ENCODE peak calls at places on chromosomes 4 and X, in four cellular contexts. G, V, F and Y are unnamed samples.
A peak's percentile ranks its signal among the peaks of the same experiment; 100 is the strongest.

GRCh38 chrX:153374426-153374825 is 26.7 kb downstream of the PNMA6E start:
- DNase-seq in G (no peak), V (no peak), F (no peak), Y (no peak)

GRCh38 chrX:102832661-102833060 is 104.4 kb upstream of the RAB40AL start:
- DNase-seq in G (no peak), V (no peak), F (peak; percentile 33), Y (peak; percentile 38)

GRCh38 chr4:77618383-77619241 is 13.0 kb downstream of the CXCL13 start:
- DNase-seq in G (peak; percentile 69), V (no peak), F (peak; percentile 5), Y (peak; percentile 27)

GRCh38 chrX:287670-288069 is 6.5 kb downstream of the PLCXD1 start:
- DNase-seq in G (no peak), V (no peak), F (no peak), Y (no peak)

GRCh38 chrX:123818243-123818642 is 41.6 kb upstream of the XIAP start:
- DNase-seq in G (no peak), V (no peak), F (peak; percentile 21), Y (no peak)

GRCh38 chr4:2071912-2072867 is 13.1 kb downstream of the NAT8L start:
- DNase-seq in G (no peak), V (no peak), F (no peak), Y (no peak)

GRCh38 chr4:84319124-84319523 is 180.0 kb downstream of the NKX6-1 start:
- DNase-seq in G (peak; percentile 46), V (no peak), F (no peak), Y (peak; percentile 3)

GRCh38 chrX:49309401-49309981 is 6.0 kb downstream of the GAGE10 start:
- DNase-seq in G (no peak), V (no peak), F (no peak), Y (no peak)

GRCh38 chr4:25787891-25788331 is 74.9 kb downstream of the SEL1L3 start:
- DNase-seq in G (peak; percentile 35), V (no peak), F (no peak), Y (no peak)

GRCh38 chr4:16967722-16968121 is 69.3 kb upstream of the LDB2 start:
- DNase-seq in G (no peak), V (peak; percentile 37), F (no peak), Y (peak; percentile 44)

GRCh38 chr4:158666892-158667291 is 4.8 kb downstream of the C4orf46 start:
- DNase-seq in G (no peak), V (no peak), F (no peak), Y (no peak)

GRCh38 chr4:154744341-154744948 is 645 bp downstream of the LRAT start:
- DNase-seq in G (no peak), V (no peak), F (no peak), Y (no peak)

GRCh38 chr4:54322817-54323417 is 93.8 kb downstream of the PDGFRA start:
- DNase-seq in G (peak; percentile 64), V (peak; percentile 26), F (peak; percentile 3), Y (peak; percentile 10)

GRCh38 chr4:108620933-108621905 is 843 bp downstream of the RPL34 start:
- DNase-seq in G (no peak), V (no peak), F (no peak), Y (no peak)

GRCh38 chr4:101961144-101961543 is 170.6 kb downstream of the BANK1 start:
- DNase-seq in G (no peak), V (no peak), F (no peak), Y (no peak)

GRCh38 chrX:82127228-82128123 is 925.6 kb downstream of the SH3BGRL start:
- DNase-seq in G (no peak), V (no peak), F (no peak), Y (no peak)

GRCh38 chr4:78584863-78585576 is 33.5 kb downstream of the ANXA3 start:
- DNase-seq in G (no peak), V (no peak), F (no peak), Y (no peak)

GRCh38 chrX:101478366-101478765 is 6.9 kb upstream of the ARMCX4 start:
- DNase-seq in G (no peak), V (no peak), F (no peak), Y (no peak)

GRCh38 chr4:152535236-152535902 is 523 bp downstream of the FBXW7 start:
- DNase-seq in G (no peak), V (no peak), F (no peak), Y (no peak)

GRCh38 chr4:73725499-73725898 is 14.9 kb upstream of the CXCL8 start:
- DNase-seq in G (no peak), V (no peak), F (no peak), Y (no peak)

GRCh38 chr4:169254546-169254983 is 16.2 kb downstream of the SH3RF1 start:
- DNase-seq in G (peak; percentile 53), V (no peak), F (no peak), Y (peak; percentile 53)

GRCh38 chrX:21873063-21873785 is 17.4 kb downstream of the YY2 start:
- DNase-seq in G (no peak), V (no peak), F (no peak), Y (no peak)

GRCh38 chr4:5874811-5875465 is 17.9 kb downstream of the CRMP1 start:
- DNase-seq in G (no peak), V (no peak), F (peak; percentile 2), Y (no peak)

GRCh38 chr4:21628916-21629315 is 319.7 kb downstream of the KCNIP4 start:
- DNase-seq in G (no peak), V (no peak), F (no peak), Y (no peak)

GRCh38 chr4:17232575-17233253 is 279.2 kb downstream of the QDPR start:
- DNase-seq in G (no peak), V (peak; percentile 21), F (peak; percentile 52), Y (peak; percentile 35)

GRCh38 chr4:43282534-43282933 is 390.0 kb downstream of the GRXCR1 start:
- DNase-seq in G (no peak), V (no peak), F (no peak), Y (no peak)

GRCh38 chrX:68720851-68721250 is 73.4 kb downstream of the STARD8 start:
- DNase-seq in G (no peak), V (no peak), F (no peak), Y (no peak)

GRCh38 chrX:68721546-68721945 is 74.1 kb downstream of the STARD8 start:
- DNase-seq in G (no peak), V (no peak), F (no peak), Y (no peak)

GRCh38 chrX:68718443-68718820 is 71.0 kb downstream of the STARD8 start:
- DNase-seq in G (no peak), V (no peak), F (no peak), Y (no peak)

GRCh38 chrX:68719181-68719903 is 71.9 kb downstream of the STARD8 start:
- DNase-seq in G (no peak), V (no peak), F (no peak), Y (no peak)

GRCh38 chrX:68719904-68720614 is 72.6 kb downstream of the STARD8 start:
- DNase-seq in G (no peak), V (no peak), F (no peak), Y (no peak)
- TF ChIP-seq CTCF in G (no peak), V (peak; percentile 27), F (peak; percentile 23), Y (peak; percentile 41)

GRCh38 chr4:20421586-20421985 is 169.9 kb downstream of the SLIT2 start:
- DNase-seq in G (no peak), V (no peak), F (peak; percentile 26), Y (no peak)

GRCh38 chr4:20420916-20421315 is 169.2 kb downstream of the SLIT2 start:
- DNase-seq in G (no peak), V (no peak), F (no peak), Y (no peak)

GRCh38 chr4:20422398-20422797 is 170.7 kb downstream of the SLIT2 start:
- DNase-seq in G (peak; percentile 39), V (no peak), F (no peak), Y (no peak)

GRCh38 chr4:20416800-20417199 is 165.1 kb downstream of the SLIT2 start:
- DNase-seq in G (no peak), V (no peak), F (no peak), Y (no peak)

DNA sequence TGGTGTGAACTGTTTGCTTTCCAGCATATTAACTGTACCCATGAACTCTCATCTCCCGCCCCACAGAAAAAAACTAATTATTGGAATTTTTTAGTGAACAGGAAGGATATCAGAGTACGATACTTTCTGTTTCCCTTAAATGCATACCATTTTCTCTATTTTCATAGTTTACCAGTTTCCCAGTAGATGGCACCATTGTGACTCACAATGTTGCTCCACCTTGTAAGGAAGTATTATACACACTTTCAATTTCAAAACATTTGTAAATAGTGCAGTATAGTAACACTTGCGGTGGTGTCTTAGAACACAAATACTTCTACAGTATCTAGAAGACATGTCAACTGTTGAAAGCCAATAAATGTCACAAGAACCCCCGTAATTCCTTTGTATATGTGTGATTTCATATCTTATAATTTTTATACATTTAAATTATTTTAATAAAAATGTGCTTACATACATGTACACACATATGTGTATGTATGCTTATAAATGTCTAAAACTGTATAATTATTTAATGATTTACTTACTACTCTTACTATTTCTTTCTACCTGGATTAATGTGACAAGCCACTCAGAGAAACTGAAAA is 167.3 kb downstream of the SLIT2 start:
- DNase-seq in G (no peak), V (no peak), F (peak; percentile 41), Y (peak; percentile 57)
- H3K4me3 ChIP-seq in G (no peak overlapping the region), V (no peak overlapping the region), F (peak overlapping the region; percentile 29), Y (no peak overlapping the region)

GRCh38 chrX:45164995-45165394 is 35.7 kb downstream of the DIPK2B start:
- DNase-seq in G (no peak), V (no peak), F (no peak), Y (no peak)
- TF ChIP-seq CTCF in G (no peak), V (no peak), F (no peak), Y (no peak)

GRCh38 chrX:86149089-86149488 is 838 bp downstream of the DACH2 start:
- DNase-seq in G (no peak), V (no peak), F (no peak), Y (no peak)
- H3K4me3 ChIP-seq in G (no peak overlapping the region), V (no peak overlapping the region), F (peak overlapping the region; percentile 57), Y (no peak overlapping the region)

DNA sequence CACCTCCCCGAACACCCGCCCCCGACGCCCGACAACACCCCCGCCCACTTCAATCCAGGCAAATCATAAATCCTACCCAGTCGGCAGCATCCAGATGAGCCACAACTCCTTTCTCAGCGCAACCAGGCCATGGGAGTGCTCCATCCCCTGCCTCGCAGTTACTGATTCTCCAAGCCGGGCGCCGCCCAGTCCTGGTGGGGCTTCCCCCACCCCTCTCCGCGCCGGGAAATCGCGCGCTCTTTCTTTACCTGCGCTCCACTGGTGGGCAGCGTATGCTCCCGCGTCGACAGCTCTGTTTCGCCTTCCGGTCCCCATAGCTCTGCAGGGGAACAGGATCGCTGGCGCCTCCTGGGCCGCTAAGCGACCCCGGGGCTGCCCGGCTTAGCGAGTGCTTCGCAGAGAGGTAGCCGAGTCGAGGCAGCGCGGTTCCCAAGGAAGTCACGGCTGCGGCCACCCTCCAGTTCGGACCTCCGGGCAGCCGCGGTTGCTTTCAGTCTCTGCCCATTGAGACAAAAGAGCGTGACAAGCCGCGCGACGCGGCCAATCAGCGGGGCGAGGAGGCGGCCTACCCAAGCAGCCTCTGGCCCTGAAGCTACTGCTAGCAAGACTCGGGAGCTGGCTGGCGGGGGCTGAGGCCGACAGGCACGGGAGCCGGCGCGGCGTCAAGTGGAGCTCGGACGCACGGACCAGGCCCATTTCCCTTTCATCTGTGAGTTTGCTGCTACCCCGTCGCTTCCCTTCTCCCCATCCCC is 43.7 kb upstream of the TMSB15B start:
- DNase-seq in G (peak; percentile 45), V (peak; percentile 70), F (no peak), Y (no peak)
- TF ChIP-seq CTCF in G (no peak), V (no peak), F (no peak), Y (no peak)

DNA sequence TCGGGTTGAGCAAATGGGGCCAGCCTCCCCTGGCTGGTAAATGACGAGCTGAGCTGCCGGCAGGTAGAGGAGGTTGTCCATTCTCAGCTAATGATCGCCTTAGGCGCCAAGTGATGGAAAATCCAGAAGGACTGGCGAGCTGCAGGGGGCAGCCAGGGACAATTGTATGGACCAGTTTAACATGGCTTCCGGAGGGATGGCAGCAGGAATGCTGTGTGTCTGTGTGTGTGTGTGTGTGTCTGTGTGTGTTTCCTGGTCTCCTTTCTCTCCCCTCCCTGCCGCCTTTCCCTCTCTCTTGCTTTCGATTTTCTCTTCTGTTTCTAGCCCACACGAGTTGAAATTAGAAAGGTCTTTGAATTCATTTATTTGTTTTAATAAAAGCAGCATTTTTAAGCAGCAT is 45.2 kb upstream of the BCOR start:
- DNase-seq in G (no peak), V (no peak), F (no peak), Y (no peak)
- H3K4me3 ChIP-seq in G (no peak overlapping the region), V (no peak overlapping the region), F (no peak overlapping the region), Y (no peak overlapping the region)